ENCODE peak calls at places on chromosomes 6 and 20, in five cellular contexts. G, E, Y, Z and S are unnamed samples.

GRCh38 chr6:108896111-108896661 is 48.0 kb downstream of the ARMC2 start:
- DNase-seq in G (no peak), E (peak; percentile 92), Y (no peak), Z (no peak), S (no peak)

GRCh38 chr6:170224694-170225660 is 65.9 kb downstream of the DLL1 start:
- DNase-seq in G (peak; percentile 56), E (peak; percentile 44), Y (peak; percentile 87), Z (peak; percentile 70), S (no peak)

GRCh38 chr20:16615199-16615598 is 42.0 kb upstream of the KIF16B start:
- DNase-seq in G (peak; percentile 66), E (peak; percentile 92), Y (no peak), Z (no peak), S (peak; percentile 25)

GRCh38 chr6:26457796-26458688 is at the start of gene BTN2A1:
- DNase-seq in G (peak; percentile 93), E (peak; percentile 95), Y (peak; percentile 63), Z (peak; percentile 93), S (peak; percentile 78)

GRCh38 chr20:7010584-7010983 is 243.1 kb downstream of the BMP2 start:
- DNase-seq in G (no peak), E (no peak), Y (no peak), Z (no peak), S (no peak)

GRCh38 chr6:157982580-157983438 is 1.1 kb downstream of the SYNJ2 start:
- DNase-seq in G (no peak), E (peak; percentile 54), Y (no peak), Z (peak; percentile 25), S (no peak)

GRCh38 chr6:115078555-115078954 is 735.7 kb upstream of the HS3ST5 start:
- DNase-seq in G (no peak), E (no peak), Y (no peak), Z (no peak), S (no peak)

GRCh38 chr6:68226460-68226859 is 408.6 kb upstream of the ADGRB3 start:
- DNase-seq in G (no peak), E (no peak), Y (no peak), Z (peak; percentile 23), S (no peak)

GRCh38 chr6:28002181-28002580 is 45.1 kb downstream of the OR2B6 start:
- DNase-seq in G (no peak), E (no peak), Y (no peak), Z (no peak), S (no peak)

GRCh38 chr6:89527634-89528033 is 94.7 kb downstream of the ANKRD6 start:
- DNase-seq in G (no peak), E (no peak), Y (no peak), Z (no peak), S (no peak)

GRCh38 chr6:108744996-108745395 is 103.2 kb upstream of the ARMC2 start:
- DNase-seq in G (no peak), E (no peak), Y (no peak), Z (no peak), S (no peak)

GRCh38 chr6:66103954-66104353 is 396.9 kb upstream of the EYS start:
- DNase-seq in G (no peak), E (peak; percentile 0), Y (no peak), Z (peak; percentile 83), S (no peak)

GRCh38 chr6:135114355-135115145 is 59.9 kb upstream of the HBS1L start:
- DNase-seq in G (no peak), E (no peak), Y (no peak), Z (no peak), S (no peak)

GRCh38 chr6:145372671-145373123 is 362.6 kb downstream of the EPM2A start:
- DNase-seq in G (no peak), E (peak; percentile 65), Y (no peak), Z (peak; percentile 93), S (no peak)

GRCh38 chr6:132167966-132168365 is 216.8 kb upstream of the CCN2 start:
- DNase-seq in G (no peak), E (no peak), Y (no peak), Z (no peak), S (no peak)

GRCh38 chr20:19275630-19276071 is 63.2 kb downstream of the SLC24A3 start:
- DNase-seq in G (peak; percentile 72), E (no peak), Y (peak; percentile 35), Z (no peak), S (no peak)

GRCh38 chr6:161748535-161749386 is 474.9 kb upstream of the AGPAT4 start:
- DNase-seq in G (peak; percentile 56), E (no peak), Y (peak; percentile 46), Z (peak; percentile 82), S (peak; percentile 82)

GRCh38 chr6:55379895-55380294 is 52.6 kb downstream of the GFRAL start:
- DNase-seq in G (no peak), E (peak; percentile 56), Y (no peak), Z (no peak), S (no peak)

GRCh38 chr6:52598123-52598823 is 21.4 kb upstream of the TRAM2 start:
- DNase-seq in G (peak; percentile 87), E (peak; percentile 74), Y (peak; percentile 40), Z (peak; percentile 84), S (peak; percentile 92)

GRCh38 chr20:51456511-51457280 is 85.8 kb downstream of the NFATC2 start:
- DNase-seq in G (peak; percentile 93), E (peak; percentile 95), Y (peak; percentile 98), Z (peak; percentile 91), S (peak; percentile 96)

GRCh38 chr6:2854394-2854982 is 12.8 kb upstream of the SERPINB1 start:
- DNase-seq in G (no peak), E (peak; percentile 36), Y (no peak), Z (no peak), S (no peak)

GRCh38 chr20:10376271-10377075 is 57.5 kb downstream of the MKKS start:
- DNase-seq in G (no peak), E (peak; percentile 75), Y (no peak), Z (no peak), S (no peak)

GRCh38 chr20:38201356-38201755 is 36.3 kb upstream of the TGM2 start:
- DNase-seq in G (no peak), E (peak; percentile 93), Y (no peak), Z (no peak), S (peak; percentile 76)

GRCh38 chr6:137894779-137895385 is 27.8 kb downstream of the TNFAIP3 start:
- DNase-seq in G (no peak), E (peak; percentile 73), Y (no peak), Z (no peak), S (no peak)

GRCh38 chr6:73514746-73515110 is 6.1 kb downstream of the EEF1A1 start:
- DNase-seq in G (no peak), E (peak; percentile 34), Y (no peak), Z (no peak), S (no peak)

GRCh38 chr20:61742097-61742805 is 323.4 kb downstream of the TAF4 start:
- DNase-seq in G (no peak), E (no peak), Y (no peak), Z (no peak), S (no peak)
- TF ChIP-seq CTCF in G (peak; percentile 17), E (no peak), Y (no peak), Z (no peak), S (no peak)

GRCh38 chr6:111834356-111834755 is 38.9 kb downstream of the FYN start:
- DNase-seq in G (no peak), E (no peak), Y (no peak), Z (no peak), S (no peak)

GRCh38 chr6:111837007-111837406 is 36.2 kb downstream of the FYN start:
- DNase-seq in G (no peak), E (no peak), Y (no peak), Z (no peak), S (no peak)

GRCh38 chr6:111837641-111838500 is 35.4 kb downstream of the FYN start:
- DNase-seq in G (no peak), E (no peak), Y (no peak), Z (no peak), S (no peak)

GRCh38 chr6:111832833-111833418 is 40.3 kb downstream of the FYN start:
- DNase-seq in G (no peak), E (no peak), Y (no peak), Z (no peak), S (no peak)

GRCh38 chr6:111835807-111836206 is 37.4 kb downstream of the FYN start:
- DNase-seq in G (no peak), E (no peak), Y (no peak), Z (no peak), S (no peak)
- H3K4me1 ChIP-seq in G (peaks cover 6% of the 10 kb centered on the region), E (peaks cover 3% of the 10 kb centered on the region), Y (no peaks in the 10 kb centered on the region), Z (peaks cover 23% of the 10 kb centered on the region), S (peaks cover 24% of the 10 kb centered on the region)

GRCh38 chr6:84766118-84766683 is 1.8 kb upstream of the TBX18 start:
- DNase-seq in G (no peak), E (no peak), Y (no peak), Z (no peak), S (no peak)

GRCh38 chr6:84762220-84762940 is 2.0 kb downstream of the TBX18 start:
- DNase-seq in G (peak; percentile 39), E (no peak), Y (no peak), Z (peak; percentile 52), S (peak; percentile 44)

GRCh38 chr6:84762941-84763396 is 1.4 kb downstream of the TBX18 start:
- DNase-seq in G (peak; percentile 36), E (no peak), Y (no peak), Z (no peak), S (peak; percentile 22)

GRCh38 chr6:84763397-84764331 is 734 bp downstream of the TBX18 start:
- DNase-seq in G (peak; percentile 61), E (peak; percentile 14), Y (no peak), Z (peak; percentile 58), S (peak; percentile 52)

DNA sequence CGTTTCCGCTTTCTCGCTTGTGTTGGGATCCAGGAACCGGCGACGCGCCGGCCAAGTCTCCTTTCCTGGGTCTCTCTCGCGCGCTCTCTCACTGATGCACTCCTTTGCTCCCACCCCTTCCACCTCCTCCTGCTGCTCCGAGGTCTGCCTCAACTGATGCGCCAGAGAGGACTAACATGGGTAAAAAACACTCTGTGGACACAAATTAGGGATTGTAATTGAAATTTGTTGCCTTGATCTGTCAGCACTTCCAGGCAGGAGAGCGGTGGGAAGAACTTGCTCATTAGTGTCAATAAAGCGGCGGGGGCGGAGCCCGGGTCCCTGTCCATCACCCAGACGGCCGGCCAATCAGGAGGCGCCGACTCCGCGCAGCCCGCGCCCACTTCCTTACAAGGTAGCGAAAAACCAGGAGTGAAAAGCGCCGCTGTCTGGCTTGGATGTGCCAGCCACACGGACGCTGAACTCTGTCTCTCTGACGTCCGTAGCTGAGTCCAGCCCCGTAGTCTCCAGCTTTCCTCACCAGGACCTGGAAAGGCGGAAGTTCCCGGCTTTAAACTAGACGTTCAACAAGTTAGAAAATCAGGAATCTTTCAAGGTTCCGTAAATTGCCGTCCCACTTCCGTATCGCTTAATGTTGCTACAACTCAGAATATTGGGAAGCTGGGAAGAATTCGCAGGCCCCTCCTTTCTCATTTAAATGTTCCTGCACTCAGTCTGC is at the start of gene TBX18:
- DNase-seq in G (peak; percentile 95), E (peak; percentile 88), Y (peak; percentile 55), Z (peak; percentile 94), S (peak; percentile 94)
- TF ChIP-seq CTCF in G (no peak), E (no peak), Y (no peak), Z (peak; percentile 22), S (peak; percentile 19)

GRCh38 chr6:16320533-16321340 is 82.3 kb downstream of the GMPR start:
- DNase-seq in G (peak; percentile 34), E (peak; percentile 91), Y (no peak), Z (no peak), S (no peak)

GRCh38 chr6:16318538-16318937 is 80.2 kb downstream of the GMPR start:
- DNase-seq in G (no peak), E (peak; percentile 90), Y (no peak), Z (no peak), S (no peak)

GRCh38 chr6:16321341-16321710 is 82.9 kb downstream of the GMPR start:
- DNase-seq in G (no peak), E (no peak), Y (no peak), Z (no peak), S (no peak)

GRCh38 chr6:16319813-16320532 is 81.6 kb downstream of the GMPR start:
- DNase-seq in G (peak; percentile 72), E (peak; percentile 98), Y (no peak), Z (peak; percentile 74), S (peak; percentile 45)

GRCh38 chr6:16318953-16319720 is 80.8 kb downstream of the GMPR start:
- DNase-seq in G (no peak), E (no peak), Y (no peak), Z (no peak), S (no peak)
- H3K4me1 ChIP-seq in G (peaks cover 19% of the 10 kb centered on the region), E (peaks cover 24% of the 10 kb centered on the region), Y (no peaks in the 10 kb centered on the region), Z (peaks cover 22% of the 10 kb centered on the region), S (no peaks in the 10 kb centered on the region)